ENCODE peak calls at places on chromosomes 5 and 9, in four cellular contexts. One of them, this sample, is unnamed.

GRCh38 chr9:83034587-83034986 is 28.4 kb downstream of the RASEF start:
- DNase-seq in endothelial cell: no peak
- DNase-seq in NCI-H1105: no peak
- DNase-seq in NCI-H524: no peak
- DNase-seq in this sample: no peak

GRCh38 chr9:119790022-119790421 is 420.8 kb upstream of the BRINP1 start:
- DNase-seq in endothelial cell: no peak
- DNase-seq in NCI-H1105: no peak
- DNase-seq in NCI-H524: no peak
- DNase-seq in this sample: no peak

GRCh38 chr9:137461316-137461662 is 2.2 kb upstream of the NSMF start:
- DNase-seq in NCI-H524: no peak
- DNase-seq in NCI-H1105: no peak
- DNase-seq in endothelial cell: no peak
- DNase-seq in this sample: no peak

GRCh38 chr5:145324101-145324500 is 511.0 kb downstream of the PRELID2 start:
- DNase-seq in endothelial cell: no peak
- DNase-seq in NCI-H524: no peak
- DNase-seq in NCI-H1105: no peak
- DNase-seq in this sample: no peak

GRCh38 chr9:69028754-69029153 is 6.8 kb upstream of the FXN start:
- DNase-seq in NCI-H524: no peak
- DNase-seq in NCI-H1105: no peak
- DNase-seq in endothelial cell: no peak
- DNase-seq in this sample: no peak

GRCh38 chr5:141947366-141947765 is 10.6 kb downstream of the PCDH12 start:
- DNase-seq in NCI-H524: no peak
- DNase-seq in NCI-H1105: no peak
- DNase-seq in endothelial cell: no peak
- DNase-seq in this sample: no peak

GRCh38 chr9:34177906-34178697 is 741 bp upstream of the UBAP1 start:
- DNase-seq in NCI-H1105: no peak
- DNase-seq in NCI-H524: no peak
- DNase-seq in endothelial cell: no peak
- DNase-seq in this sample: no peak

GRCh38 chr5:118863345-118863744 is 125.0 kb downstream of the DTWD2 start:
- DNase-seq in NCI-H1105: no peak
- DNase-seq in endothelial cell: no peak
- DNase-seq in NCI-H524: no peak
- DNase-seq in this sample: no peak

GRCh38 chr5:74725331-74725730 is 40.3 kb downstream of the HEXB start:
- DNase-seq in NCI-H524: no peak
- DNase-seq in NCI-H1105: no peak
- DNase-seq in endothelial cell: no peak
- DNase-seq in this sample: no peak

GRCh38 chr9:129435272-129435671 is 185.6 kb downstream of the C9orf50 start:
- DNase-seq in NCI-H1105: no peak
- DNase-seq in NCI-H524: no peak
- DNase-seq in endothelial cell: no peak
- DNase-seq in this sample: no peak

GRCh38 chr5:135953850-135954249 is 933 bp downstream of the LECT2 start:
- DNase-seq in NCI-H524: no peak
- DNase-seq in endothelial cell: no peak
- DNase-seq in NCI-H1105: no peak
- DNase-seq in this sample: no peak

GRCh38 chr5:111752426-111752965 is 4.5 kb downstream of the NREP start:
- DNase-seq in NCI-H1105: no peak
- DNase-seq in NCI-H524: no peak
- DNase-seq in endothelial cell: no peak
- DNase-seq in this sample: no peak

GRCh38 chr5:179228341-179229121 is 116.7 kb downstream of the ADAMTS2 start:
- DNase-seq in NCI-H1105: no peak
- DNase-seq in endothelial cell: no peak
- DNase-seq in NCI-H524: no peak
- DNase-seq in this sample: no peak

GRCh38 chr5:10740384-10740783 is 20.6 kb downstream of the DAP start:
- DNase-seq in NCI-H524: no peak
- DNase-seq in NCI-H1105: no peak
- DNase-seq in endothelial cell: no peak
- DNase-seq in this sample: no peak

GRCh38 chr9:110738982-110739381 is 70.4 kb downstream of the MUSK start:
- DNase-seq in NCI-H1105: no peak
- DNase-seq in endothelial cell: no peak
- DNase-seq in NCI-H524: no peak
- DNase-seq in this sample: no peak

GRCh38 chr9:128459011-128459410 is 3.2 kb downstream of the ODF2 start:
- DNase-seq in NCI-H1105: no peak
- DNase-seq in NCI-H524: no peak
- DNase-seq in endothelial cell: no peak
- DNase-seq in this sample: no peak

GRCh38 chr9:127493592-127494303 is 42.4 kb downstream of the LRSAM1 start:
- DNase-seq in endothelial cell: no peak
- DNase-seq in NCI-H524: peak
- DNase-seq in NCI-H1105: no peak
- DNase-seq in this sample: no peak

GRCh38 chr5:56060276-56061110 is 65.7 kb upstream of the IL6ST start:
- DNase-seq in NCI-H524: no peak
- DNase-seq in NCI-H1105: no peak
- DNase-seq in endothelial cell: no peak
- DNase-seq in this sample: no peak

GRCh38 chr9:122100756-122101155 is 7.6 kb upstream of the TTLL11 start:
- DNase-seq in NCI-H524: no peak
- DNase-seq in endothelial cell: no peak
- DNase-seq in NCI-H1105: no peak
- DNase-seq in this sample: no peak

GRCh38 chr5:169650701-169651331 is 13.7 kb downstream of the DOCK2 start:
- DNase-seq in NCI-H1105: no peak
- DNase-seq in NCI-H524: no peak
- DNase-seq in endothelial cell: no peak
- DNase-seq in this sample: no peak

GRCh38 chr5:5188377-5189020 is 48.4 kb downstream of the ADAMTS16 start:
- DNase-seq in NCI-H524: no peak
- DNase-seq in endothelial cell: no peak
- DNase-seq in NCI-H1105: peak
- DNase-seq in this sample: no peak